ENCODE peak calls at places on chromosomes 5 and 9, in eight cellular contexts. W is AG04450, M is colonic mucosa, Q is neural progenitor cell, Y is adrenal gland, E is spleen, K is thoracic aorta, X is right atrium auricular region. S is an unnamed sample.

GRCh38 chr5:67061511-67061910 is 135.1 kb downstream of the CD180 start:
- DNase-seq in Y (no peak), K (no peak), X (no peak), M (no peak), E (no peak), Q (no peak), W (no peak), S (no peak)

GRCh38 chr5:13625616-13626198 is 318.8 kb downstream of the DNAH5 start:
- DNase-seq in E (no peak), K (no peak), W (no peak), M (no peak), X (no peak), Y (no peak), Q (no peak), S (no peak)

GRCh38 chr5:159504106-159504856 is 174.0 kb upstream of the IL12B start:
- DNase-seq in Y (peak), K (no peak), E (no peak), W (no peak), X (no peak), M (no peak), Q (no peak), S (no peak)

GRCh38 chr9:91948061-91948422 is 2.0 kb downstream of the ROR2 start:
- DNase-seq in M (no peak), Q (peak), W (no peak), E (no peak), K (no peak), Y (no peak), X (peak), S (no peak)

GRCh38 chr9:16271967-16272366 is 598.5 kb downstream of the BNC2 start:
- DNase-seq in Y (no peak), X (no peak), W (no peak), Q (no peak), E (no peak), M (no peak), K (no peak), S (no peak)

GRCh38 chr5:140107312-140108092 is 6.4 kb upstream of the PURA start:
- DNase-seq in W (peak), X (peak), K (peak), E (peak), Y (peak), Q (peak), M (peak), S (peak)

GRCh38 chr9:101128623-101129022 is 100.1 kb downstream of the PLPPR1 start:
- DNase-seq in Q (no peak), Y (no peak), X (no peak), M (no peak), K (no peak), W (no peak), E (no peak), S (no peak)

GRCh38 chr9:74528207-74528606 is 31.1 kb downstream of the RORB start:
- DNase-seq in K (no peak), Y (no peak), E (no peak), X (no peak), M (no peak), W (no peak), Q (no peak), S (no peak)

GRCh38 chr9:4397917-4398316 is 92.4 kb upstream of the SLC1A1 start:
- DNase-seq in W (no peak), Y (no peak), X (no peak), M (no peak), K (no peak), E (no peak), Q (no peak), S (no peak)

GRCh38 chr9:1421436-1421835 is 371.3 kb downstream of the DMRT2 start:
- DNase-seq in M (no peak), W (no peak), E (no peak), Y (no peak), K (no peak), X (no peak), Q (no peak), S (no peak)

GRCh38 chr9:91589101-91589553 is 165.5 kb upstream of the NFIL3 start:
- DNase-seq in M (no peak), K (no peak), W (peak), Q (no peak), X (no peak), E (peak), Y (peak), S (no peak)

GRCh38 chr5:177427919-177428573 is 1.6 kb downstream of the GRK6 start:
- DNase-seq in W (no peak), M (no peak), Y (no peak), X (no peak), Q (no peak), E (peak), K (no peak), S (peak)

GRCh38 chr5:32223972-32224608 is 50.0 kb upstream of the GOLPH3 start:
- DNase-seq in Q (peak), M (no peak), K (no peak), W (peak), X (no peak), Y (peak), E (no peak), S (no peak)

GRCh38 chr5:77560677-77561263 is 68.7 kb upstream of the WDR41 start:
- DNase-seq in M (no peak), W (peak), X (no peak), K (no peak), Y (no peak), Q (peak), E (no peak), S (no peak)

GRCh38 chr9:31839273-31839672 is 545.2 kb upstream of the ACO1 start:
- DNase-seq in X (no peak), E (no peak), Y (no peak), M (no peak), W (no peak), Q (peak), K (no peak), S (no peak)

GRCh38 chr9:125585503-125586172 is 121.4 kb downstream of the MAPKAP1 start:
- DNase-seq in M (no peak), Q (peak), W (no peak), E (no peak), K (no peak), X (no peak), Y (peak), S (no peak)

GRCh38 chr5:121273818-121274433 is 577.8 kb upstream of the FTMT start:
- DNase-seq in W (peak), X (no peak), Y (no peak), K (no peak), M (no peak), E (no peak), Q (no peak), S (no peak)

GRCh38 chr5:149323235-149324205 is 21.8 kb upstream of the GRPEL2 start:
- DNase-seq in Y (no peak), K (no peak), M (no peak), Q (no peak), W (no peak), X (no peak), E (no peak), S (no peak)

GRCh38 chr9:127269440-127269839 is 4.9 kb downstream of the GARNL3 start:
- DNase-seq in X (no peak), Y (no peak), W (no peak), M (no peak), E (no peak), K (no peak), Q (no peak), S (no peak)

GRCh38 chr9:16824545-16825041 is 45.9 kb downstream of the BNC2 start:
- DNase-seq in E (no peak), K (no peak), X (no peak), Q (peak), Y (no peak), W (peak), M (no peak), S (no peak)

GRCh38 chr5:138177936-138178515 is 404 bp downstream of the BRD8 start:
- DNase-seq in X (no peak), K (no peak), W (no peak), E (no peak), M (peak), Y (peak), Q (peak), S (no peak)

GRCh38 chr9:32703635-32704034 is 68.2 kb upstream of the TAF1L start:
- DNase-seq in Y (no peak), W (no peak), Q (peak), M (no peak), X (no peak), E (no peak), K (no peak), S (no peak)

GRCh38 chr5:147169846-147170245 is 65.0 kb upstream of the STK32A start:
- DNase-seq in K (no peak), W (no peak), E (no peak), Y (no peak), M (no peak), Q (no peak), X (no peak), S (no peak)

GRCh38 chr9:35186524-35186923 is 24.7 kb downstream of the UNC13B start:
- DNase-seq in M (peak), Y (no peak), Q (no peak), X (no peak), E (no peak), K (no peak), W (no peak), S (no peak)

GRCh38 chr9:72445291-72446000 is 76.0 kb upstream of the TMC1 start:
- DNase-seq in W (no peak), Q (no peak), Y (no peak), X (no peak), E (no peak), M (no peak), K (no peak), S (no peak)

GRCh38 chr5:123176224-123176937 is 87.3 kb downstream of the PRDM6 start:
- DNase-seq in X (no peak), E (no peak), M (no peak), K (no peak), W (no peak), Y (no peak), Q (no peak), S (no peak)

GRCh38 chr9:129176786-129177442 is 1.1 kb downstream of the IER5L start:
- DNase-seq in M (peak), Y (peak), X (no peak), E (peak), Q (peak), K (no peak), W (no peak), S (peak)

DNA sequence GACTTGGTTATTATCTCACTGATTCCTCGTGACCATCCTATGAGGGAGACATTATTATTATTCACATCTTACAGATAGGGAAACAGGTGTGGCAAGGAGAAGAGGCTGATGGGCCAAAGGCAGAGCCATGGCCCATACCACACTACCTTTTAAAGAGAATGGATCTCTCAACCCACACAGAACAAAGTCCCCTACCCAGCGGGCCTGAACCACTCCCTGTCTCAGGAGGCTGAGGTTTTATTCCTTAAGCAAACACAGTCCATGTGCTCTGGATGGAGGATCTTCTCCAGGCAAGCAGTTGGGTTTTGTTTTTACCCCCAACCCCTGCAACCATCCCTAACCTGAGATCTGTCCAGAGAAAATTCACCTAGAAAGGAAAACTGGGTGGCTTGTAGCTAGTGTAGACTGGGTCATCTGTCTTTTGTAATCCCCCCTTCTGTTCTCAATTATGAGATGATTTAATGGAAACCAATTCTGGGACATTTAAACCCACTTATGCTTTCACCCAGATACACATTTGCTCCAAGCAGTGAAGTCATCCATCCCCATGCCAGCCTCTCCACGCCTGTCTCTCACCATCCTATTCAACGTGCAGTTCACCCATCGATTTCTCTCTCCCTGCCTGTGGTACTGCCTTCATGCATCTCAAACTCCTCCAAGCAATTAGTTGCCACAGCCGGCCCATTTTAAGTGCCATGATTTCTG is 2.0 kb downstream of the PHF19 start:
- DNase-seq in W (no peak), X (no peak), M (peak), K (no peak), E (no peak), Y (no peak), Q (no peak), S (no peak)
- H3K4me3 ChIP-seq in W (no peak), X (no peak), M (no peak), K (peak), E (no peak), Y (no peak), Q (no peak), S (no peak)

GRCh38 chr5:125874057-125874456 is 549.2 kb upstream of the GRAMD2B start:
- DNase-seq in M (no peak), W (no peak), E (no peak), Q (no peak), K (no peak), X (no peak), Y (no peak), S (no peak)

GRCh38 chr5:125870271-125870670 is 552.9 kb upstream of the GRAMD2B start:
- DNase-seq in X (no peak), K (no peak), M (no peak), Y (no peak), W (no peak), E (no peak), Q (peak), S (no peak)

DNA sequence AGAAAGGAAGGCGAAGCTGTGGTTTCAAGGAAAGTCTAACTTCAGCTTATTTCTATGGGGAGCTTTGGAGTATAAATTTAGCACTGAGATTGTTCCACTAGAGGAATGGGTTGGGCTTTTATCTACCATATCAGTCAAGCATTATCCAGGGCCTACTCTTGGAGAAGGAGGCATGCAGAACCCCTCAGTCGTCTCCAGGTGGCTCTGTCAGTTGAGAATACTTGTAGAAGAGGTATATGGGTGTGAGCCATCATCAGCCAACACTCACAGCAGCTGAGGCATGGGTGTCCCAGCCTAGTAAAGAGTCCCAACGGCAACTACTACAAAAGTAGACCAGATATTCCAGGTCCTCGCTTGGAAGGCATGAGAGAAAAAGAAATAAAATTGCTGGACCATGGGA is 548.5 kb upstream of the GRAMD2B start:
- DNase-seq in X (no peak), Y (no peak), Q (no peak), M (no peak), K (no peak), E (no peak), W (no peak), S (no peak)
- TF ChIP-seq CTCF in X (no peak), Y (no peak), Q (no peak), M (no peak), K (no peak), E (no peak), W (no peak), S (no peak)

DNA sequence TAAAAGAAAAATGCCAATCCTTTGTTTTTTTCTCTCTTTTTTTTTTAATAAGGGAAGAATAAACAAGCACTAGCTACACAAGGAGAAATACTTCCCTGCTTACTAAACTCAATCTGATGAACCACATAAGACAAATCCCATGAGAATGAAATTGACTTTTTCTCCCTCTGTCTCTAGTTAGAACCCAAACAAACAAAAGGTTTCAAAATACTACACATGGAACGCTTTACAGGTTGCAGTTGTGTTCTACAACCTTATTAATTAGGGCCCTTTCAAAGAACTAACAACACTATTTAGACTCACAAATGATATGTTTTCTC is 124.5 kb downstream of the PDE4D start:
- DNase-seq in Y (no peak), W (no peak), Q (no peak), E (no peak), K (no peak), M (no peak), X (no peak), S (no peak)
- H3K4me3 ChIP-seq in Y (no peak), W (peak), Q (peak), E (peak), K (peak), M (peak), X (peak), S (peak)

GRCh38 chr5:11046160-11046559 is 285.1 kb upstream of the DAP start:
- DNase-seq in E (no peak), X (no peak), W (no peak), M (no peak), Y (no peak), Q (peak), K (no peak), S (no peak)

GRCh38 chr5:11050596-11051304 is 289.7 kb upstream of the DAP start:
- DNase-seq in Y (no peak), E (no peak), Q (no peak), X (no peak), M (no peak), K (no peak), W (no peak), S (no peak)

GRCh38 chr5:11047625-11048024 is 286.6 kb upstream of the DAP start:
- DNase-seq in Y (no peak), K (no peak), E (no peak), W (no peak), X (no peak), Q (no peak), M (no peak), S (no peak)

GRCh38 chr5:11047051-11047450 is 286.0 kb upstream of the DAP start:
- DNase-seq in Y (no peak), Q (no peak), W (no peak), M (no peak), K (no peak), X (no peak), E (no peak), S (no peak)

DNA sequence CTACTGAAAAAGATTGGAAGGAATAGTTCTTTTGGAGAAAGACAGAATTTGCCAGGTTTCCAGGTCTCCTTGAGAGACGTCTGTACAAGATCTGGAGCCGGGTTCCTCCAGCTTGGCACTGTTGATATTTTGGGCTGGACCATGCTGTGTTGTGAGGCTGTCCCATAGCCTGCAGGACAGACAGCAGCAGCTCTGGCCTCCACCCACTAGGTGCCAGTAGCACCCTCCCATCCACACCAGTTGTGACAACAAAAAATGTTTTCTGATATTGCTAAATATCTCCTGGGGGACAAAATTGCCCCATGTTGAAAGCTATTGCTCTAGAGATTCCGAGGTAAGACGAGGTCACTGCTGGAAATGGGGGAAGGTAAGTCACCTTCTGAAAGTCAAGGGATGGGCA is 287.7 kb upstream of the DAP start:
- DNase-seq in E (no peak), Y (no peak), K (no peak), W (no peak), X (no peak), Q (no peak), M (no peak), S (no peak)
- TF ChIP-seq CTCF in E (no peak), Y (no peak), K (no peak), W (no peak), X (no peak), Q (peak), M (no peak), S (no peak)

GRCh38 chr5:100889165-100889564 is 13.9 kb downstream of the ST8SIA4 start:
- DNase-seq in X (no peak), M (no peak), W (no peak), K (no peak), Y (no peak), Q (no peak), E (no peak), S (no peak)
- H3K4me3 ChIP-seq in X (peak), M (no peak), W (no peak), K (peak), Y (no peak), Q (no peak), E (no peak), S (peak)

DNA sequence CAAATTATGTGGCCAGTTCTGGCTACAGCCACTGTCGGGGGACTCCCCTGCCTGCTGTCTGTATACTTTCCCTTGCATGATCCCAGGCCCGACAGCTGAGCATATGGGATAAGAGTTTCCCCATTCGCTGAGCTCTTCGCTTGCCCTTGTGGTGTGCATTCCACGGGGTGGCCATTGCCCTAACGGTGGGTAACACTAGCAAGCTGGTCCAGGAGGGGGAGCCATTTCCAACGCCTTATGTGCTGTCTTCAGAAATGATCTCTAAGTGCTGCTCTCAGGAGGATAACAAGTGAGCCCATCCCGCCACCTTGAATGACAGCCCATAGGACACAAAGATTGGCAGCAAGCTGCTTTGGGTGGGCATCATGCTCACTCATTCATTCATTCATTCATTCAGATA is 190.9 kb downstream of the FSTL4 start:
- DNase-seq in Y (peak), X (peak), Q (peak), W (no peak), E (no peak), K (no peak), M (no peak), S (no peak)
- TF ChIP-seq CTCF in Y (peak), X (no peak), Q (peak), W (peak), E (no peak), K (no peak), M (no peak), S (no peak)

DNA sequence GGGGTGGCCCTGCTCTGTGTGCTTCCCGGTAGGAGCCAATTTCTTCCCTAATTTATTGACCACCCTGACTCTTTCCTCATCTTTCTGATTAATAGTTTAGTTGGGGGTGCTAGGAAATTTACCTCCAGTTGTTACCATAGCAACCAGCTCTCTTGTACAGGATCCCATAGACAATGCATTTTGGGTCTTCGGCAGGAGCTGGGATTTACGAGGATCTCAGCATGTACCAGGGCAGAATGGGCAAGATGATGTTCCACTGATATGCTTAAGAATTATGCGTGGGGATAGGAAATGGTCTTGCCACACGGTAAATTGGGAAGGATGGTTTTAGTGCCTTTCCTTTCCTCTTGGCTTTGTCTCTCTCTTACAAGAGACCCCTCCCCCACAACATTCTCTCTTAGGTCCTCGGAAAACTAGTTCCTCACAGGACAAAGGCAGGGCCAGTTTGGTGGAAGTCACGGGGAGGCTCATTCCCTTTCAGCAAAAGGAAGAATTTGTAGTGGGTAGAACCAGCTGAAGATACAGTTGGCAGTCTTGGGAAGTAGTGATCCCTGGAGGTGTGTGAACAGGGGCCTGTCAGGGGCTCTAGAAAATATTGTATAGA is 133.4 kb upstream of the SHB start:
- DNase-seq in X (no peak), Y (no peak), K (no peak), E (no peak), M (no peak), W (no peak), Q (peak), S (no peak)
- H3K4me3 ChIP-seq in X (no peak), Y (no peak), K (no peak), E (no peak), M (no peak), W (no peak), Q (no peak), S (no peak)

GRCh38 chr5:80487829-80488708 is at the start of gene FAM151B:
- DNase-seq in M (peak), W (peak), K (peak), Y (peak), Q (peak), X (peak), E (peak), S (peak)
- TF ChIP-seq CTCF in M (no peak), W (peak), K (peak), Y (no peak), Q (peak), X (peak), E (no peak), S (peak)